ENCODE peak calls at places on chromosomes 13 and 19, in nine cellular contexts. N is left ventricle myocardium inferior; G is neural progenitor cell; J is naive thymus-derived CD4-positive, alpha-beta T cell; F is body of pancreas; I is upper lobe of right lung; H is MM.1S; W is CD8-positive, alpha-beta T cell; O is gastrocnemius medialis. M is an unnamed sample. For H3K36me3, the result is how much of the 10 kb centered on the place peaks cover.

GRCh38 chr19:19627716-19628498 is at the start of gene LPAR2:
- DNase-seq in O (no peak), I (peak), G (peak), H (peak), N (no peak), F (peak), W (peak), J (peak), M (no peak)

GRCh38 chr19:51016798-51017683 is 2.5 kb downstream of the KLK10 start:
- DNase-seq in F (peak), W (peak), I (no peak), J (peak), H (no peak), G (peak), O (no peak), N (no peak), M (no peak)

GRCh38 chr19:49157445-49158224 is at the start of gene TRPM4:
- DNase-seq in J (peak), O (peak), N (peak), F (peak), H (no peak), G (peak), I (peak), W (no peak), M (peak)

GRCh38 chr19:45419396-45419795 is 4.3 kb downstream of the ERCC1 start:
- DNase-seq in H (peak), W (no peak), G (no peak), I (peak), F (no peak), J (no peak), N (no peak), O (no peak), M (peak)

GRCh38 chr13:43359536-43359935 is 336.1 kb downstream of the DNAJC15 start:
- DNase-seq in G (no peak), H (no peak), O (no peak), W (no peak), I (no peak), F (no peak), N (no peak), J (no peak), M (no peak)

GRCh38 chr13:42847891-42848663 is 66.7 kb downstream of the FAM216B start:
- DNase-seq in G (no peak), O (no peak), I (no peak), N (no peak), H (no peak), W (no peak), F (no peak), J (no peak), M (no peak)

GRCh38 chr13:111514646-111515617 is 194.5 kb downstream of the TEX29 start:
- DNase-seq in G (no peak), I (no peak), F (no peak), H (no peak), N (no peak), O (no peak), W (no peak), J (no peak), M (no peak)

GRCh38 chr19:38049105-38049649 is 142.2 kb downstream of the SIPA1L3 start:
- DNase-seq in H (peak), O (no peak), N (no peak), J (peak), G (no peak), W (peak), F (no peak), I (no peak), M (no peak)

GRCh38 chr13:71602327-71602726 is 264.7 kb downstream of the DACH1 start:
- DNase-seq in W (no peak), H (no peak), O (no peak), G (no peak), N (no peak), F (no peak), J (no peak), I (no peak), M (no peak)

GRCh38 chr13:30872685-30873443 is 33.2 kb upstream of the MEDAG start:
- DNase-seq in H (no peak), O (peak), F (no peak), J (no peak), I (no peak), G (peak), W (no peak), N (no peak), M (peak)

GRCh38 chr13:80428344-80429096 is 87.6 kb upstream of the SPRY2 start:
- DNase-seq in H (no peak), O (no peak), F (no peak), J (no peak), I (no peak), W (no peak), G (peak), N (no peak), M (no peak)

GRCh38 chr13:84121456-84121855 is 239.2 kb upstream of the SLITRK1 start:
- DNase-seq in I (no peak), H (no peak), N (no peak), W (no peak), J (no peak), O (no peak), F (no peak), G (peak), M (no peak)

GRCh38 chr13:27170221-27170520 is 1.4 kb downstream of the USP12 start:
- DNase-seq in W (no peak), N (no peak), I (no peak), J (no peak), F (no peak), H (no peak), G (no peak), O (no peak), M (no peak)

GRCh38 chr19:54275951-54276350 is 5.0 kb downstream of the LILRB2 start:
- DNase-seq in J (no peak), W (no peak), I (no peak), O (no peak), F (no peak), G (no peak), N (no peak), H (no peak), M (no peak)

GRCh38 chr13:98576215-98576945 is 527 bp downstream of the STK24 start:
- DNase-seq in G (peak), F (peak), W (peak), H (peak), O (peak), N (peak), I (peak), J (peak), M (peak)

GRCh38 chr13:51148223-51148951 is 37.3 kb upstream of the C13orf42 start:
- DNase-seq in O (no peak), I (no peak), W (no peak), H (no peak), J (no peak), G (peak), F (no peak), N (no peak), M (no peak)

GRCh38 chr13:42272115-42272756 is at the start of gene AKAP11:
- DNase-seq in F (peak), O (peak), J (no peak), G (peak), W (peak), I (peak), N (peak), H (no peak), M (peak)

GRCh38 chr13:97259787-97260641 is 37.9 kb downstream of the MBNL2 start:
- DNase-seq in G (no peak), F (no peak), O (peak), W (no peak), J (no peak), I (no peak), H (no peak), N (no peak), M (no peak)

GRCh38 chr19:35228177-35228930 is at the start of gene FAM187B:
- DNase-seq in G (no peak), I (peak), O (no peak), H (no peak), J (no peak), W (peak), N (no peak), F (no peak), M (no peak)

GRCh38 chr19:610801-611505 is 21.3 kb downstream of the HCN2 start:
- DNase-seq in G (no peak), N (peak), I (no peak), W (peak), O (no peak), F (no peak), H (no peak), J (no peak), M (no peak)

GRCh38 chr19:28949535-28949934 is 263.4 kb downstream of the UQCRFS1 start:
- DNase-seq in H (no peak), J (no peak), F (no peak), N (no peak), W (no peak), O (no peak), I (no peak), G (no peak), M (no peak)

GRCh38 chr13:110702591-110703526 is 3.1 kb downstream of the CARS2 start:
- DNase-seq in W (no peak), G (no peak), O (peak), I (no peak), H (no peak), J (no peak), N (no peak), F (no peak), M (no peak)

GRCh38 chr19:307793-308420 is 16.7 kb upstream of the PLPP2 start:
- DNase-seq in O (no peak), W (no peak), J (no peak), N (no peak), F (no peak), I (no peak), G (no peak), H (no peak), M (no peak)

GRCh38 chr19:19542507-19542906 is 4.4 kb downstream of the CILP2 start:
- DNase-seq in F (no peak), H (no peak), N (no peak), J (no peak), I (no peak), O (no peak), W (no peak), G (no peak), M (no peak)

GRCh38 chr13:71858647-71859046 is 8.4 kb downstream of the DACH1 start:
- DNase-seq in O (no peak), I (no peak), J (no peak), F (no peak), W (no peak), G (no peak), N (no peak), H (no peak), M (no peak)

GRCh38 chr19:2523630-2524311 is 47.8 kb downstream of the GADD45B start:
- DNase-seq in I (no peak), J (no peak), O (no peak), N (no peak), W (no peak), G (peak), H (no peak), F (no peak), M (peak)

GRCh38 chr13:109869312-109870237 is 83.2 kb upstream of the IRS2 start:
- DNase-seq in H (no peak), N (peak), O (peak), F (peak), W (no peak), I (peak), J (no peak), G (no peak), M (peak)

GRCh38 chr19:35347171-35347929 is at the start of gene FFAR1:
- DNase-seq in H (no peak), I (peak), J (peak), N (no peak), W (no peak), O (no peak), G (no peak), F (peak), M (peak)

GRCh38 chr13:50484472-50485113 is 358.9 kb downstream of the DLEU7 start:
- DNase-seq in G (no peak), O (no peak), F (no peak), W (no peak), N (no peak), J (no peak), H (no peak), I (no peak), M (no peak)

GRCh38 chr19:22625266-22626035 is 8.7 kb upstream of the ZNF492 start:
- DNase-seq in O (no peak), W (no peak), H (no peak), J (no peak), F (no peak), N (no peak), G (no peak), I (peak), M (no peak)

GRCh38 chr13:27076411-27076810 is 95.2 kb downstream of the USP12 start:
- DNase-seq in H (no peak), G (no peak), O (no peak), F (no peak), I (no peak), J (no peak), N (no peak), W (no peak), M (no peak)

GRCh38 chr19:33493401-33494275 is 28.0 kb downstream of the PEPD start:
- DNase-seq in O (no peak), N (no peak), H (no peak), G (no peak), I (no peak), F (no peak), J (no peak), W (no peak), M (no peak)

GRCh38 chr13:100338265-100338664 is 249.4 kb downstream of the PCCA start:
- DNase-seq in W (no peak), F (no peak), G (no peak), J (no peak), O (no peak), I (no peak), H (no peak), N (no peak), M (no peak)

GRCh38 chr19:3135961-3136683 is at the start of gene GNA15:
- DNase-seq in W (no peak), O (no peak), F (no peak), J (no peak), N (no peak), H (no peak), I (peak), G (no peak), M (no peak)

GRCh38 chr19:35090795-35091214 is 24.8 kb upstream of the FXYD3 start:
- DNase-seq in W (no peak), O (peak), F (peak), G (peak), N (no peak), J (no peak), H (peak), I (no peak), M (no peak)

GRCh38 chr19:10690351-10690781 is 10.9 kb upstream of the QTRT1 start:
- DNase-seq in F (no peak), N (no peak), G (no peak), H (no peak), O (no peak), W (no peak), I (no peak), J (no peak), M (no peak)

GRCh38 chr13:33494596-33495214 is 209.2 kb upstream of the STARD13 start:
- DNase-seq in G (no peak), O (no peak), J (no peak), F (no peak), H (no peak), N (peak), I (no peak), W (no peak), M (no peak)

GRCh38 chr13:35157143-35157755 is 215.2 kb downstream of the NBEA start:
- DNase-seq in F (peak), W (no peak), I (no peak), G (peak), J (no peak), N (no peak), H (peak), O (no peak), M (no peak)

GRCh38 chr13:22412452-22412851 is 741.6 kb downstream of the FGF9 start:
- DNase-seq in J (no peak), G (no peak), H (no peak), I (no peak), O (no peak), W (no peak), F (no peak), N (no peak), M (no peak)
- H3K4me3 ChIP-seq in J (no peak), G (no peak), H (no peak), I (no peak), O (no peak), W (no peak), F (no peak), N (no peak), M (no peak)

DNA sequence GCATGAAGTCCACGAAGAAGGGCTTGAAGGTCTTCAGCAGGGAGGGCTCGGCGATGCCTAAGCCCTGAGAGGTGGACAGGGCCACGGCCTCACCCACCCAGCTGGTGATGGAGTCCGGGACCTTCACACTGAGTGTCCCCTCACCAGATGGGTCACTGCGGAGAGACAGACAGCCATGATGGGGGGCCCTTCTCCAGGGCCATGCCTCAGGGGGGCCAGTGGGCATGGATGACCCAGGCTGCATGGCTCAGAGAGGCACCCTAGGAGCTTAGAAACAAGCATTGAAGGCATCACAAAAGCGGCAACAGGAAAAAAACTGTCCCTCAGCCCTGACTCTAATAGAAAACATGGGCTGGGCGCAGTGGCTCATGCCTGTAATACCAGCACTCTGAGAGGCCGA is 63.2 kb downstream of the F2RL3 start:
- DNase-seq in J (no peak), F (no peak), H (no peak), W (peak), N (no peak), O (no peak), G (no peak), I (peak), M (no peak)
- H3K27ac ChIP-seq in J (no peak), F (no peak), H (no peak), W (no peak), N (no peak), O (no peak), G (no peak), I (no peak), M (no peak)

DNA sequence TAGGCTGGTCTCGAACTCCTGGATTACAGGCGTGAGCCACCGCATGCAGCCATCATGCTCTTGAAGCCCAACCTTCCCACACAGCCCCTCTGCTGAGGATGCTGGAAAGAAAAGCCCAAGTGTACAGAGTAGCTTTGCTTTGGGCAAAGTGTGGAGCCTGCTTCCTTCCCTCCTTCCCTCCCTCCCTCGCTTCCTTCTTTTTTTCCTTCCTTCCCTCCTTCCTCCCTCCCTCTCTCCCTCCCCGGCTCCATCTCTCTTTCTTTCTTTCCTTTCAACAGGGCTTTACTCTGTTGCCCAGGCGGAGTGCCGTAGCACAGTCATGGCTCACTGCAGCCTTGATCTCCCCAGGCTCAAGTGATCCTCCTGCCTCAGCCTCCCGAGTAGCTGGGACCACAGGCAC is 2.7 kb downstream of the CC2D1A start:
- DNase-seq in J (no peak), W (no peak), N (no peak), H (no peak), G (no peak), I (no peak), F (no peak), O (no peak), M (no peak)
- H3K36me3 ChIP-seq in J (under half), W (under half), N (under half), H (under half), G (under half), I (under half), F (under half), O (under half), M (under half)

GRCh38 chr19:5718032-5718578 is 1.8 kb downstream of the LONP1 start:
- DNase-seq in F (no peak), G (no peak), O (no peak), I (no peak), J (no peak), W (no peak), N (no peak), H (no peak), M (no peak)
- H3K4me3 ChIP-seq in F (no peak), G (peak), O (peak), I (peak), J (no peak), W (no peak), N (peak), H (peak), M (peak)

M was measured in tibial artery.